ENCODE peak calls at places on chromosome 12, in six cellular contexts. One of them, this sample, is unnamed.
A peak's percentile ranks its signal among the peaks of the same experiment; 100 is the strongest.

GRCh38 chr12:120413901-120414695 is 23.8 kb upstream of the COX6A1 start:
- DNase-seq in lung: no peak
- DNase-seq in fibroblast of lung: no peak
- DNase-seq in iPS DF 6.9: no peak
- DNase-seq in lower lobe of right lung: no peak
- DNase-seq in GM23248: no peak
- DNase-seq in this sample: peak; percentile 77

GRCh38 chr12:115606040-115606439 is 671.5 kb downstream of the MED13L start:
- DNase-seq in lower lobe of right lung: no peak
- DNase-seq in GM23248: no peak
- DNase-seq in fibroblast of lung: no peak
- DNase-seq in lung: no peak
- DNase-seq in iPS DF 6.9: no peak
- DNase-seq in this sample: no peak

GRCh38 chr12:122093098-122093883 is 14.7 kb downstream of the MLXIP start:
- DNase-seq in lung: no peak
- DNase-seq in GM23248: no peak
- DNase-seq in fibroblast of lung: no peak
- DNase-seq in iPS DF 6.9: no peak
- DNase-seq in lower lobe of right lung: no peak
- DNase-seq in this sample: no peak

GRCh38 chr12:86521870-86522269 is 265.7 kb upstream of the MGAT4C start:
- DNase-seq in lung: no peak
- DNase-seq in fibroblast of lung: no peak
- DNase-seq in GM23248: no peak
- DNase-seq in iPS DF 6.9: no peak
- DNase-seq in lower lobe of right lung: no peak
- DNase-seq in this sample: no peak

GRCh38 chr12:113189361-113189760 is 3.8 kb downstream of the RITA1 start:
- DNase-seq in GM23248: no peak
- DNase-seq in fibroblast of lung: no peak
- DNase-seq in lower lobe of right lung: no peak
- DNase-seq in lung: peak; percentile 53
- DNase-seq in iPS DF 6.9: no peak
- DNase-seq in this sample: no peak

GRCh38 chr12:3976351-3976938 is 103.2 kb upstream of the PARP11 start:
- DNase-seq in lung: no peak
- DNase-seq in lower lobe of right lung: no peak
- DNase-seq in iPS DF 6.9: no peak
- DNase-seq in fibroblast of lung: no peak
- DNase-seq in GM23248: no peak
- DNase-seq in this sample: no peak

GRCh38 chr12:104177663-104178501 is 37.7 kb upstream of the TXNRD1 start:
- DNase-seq in lung: peak; percentile 58
- DNase-seq in GM23248: peak; percentile 97
- DNase-seq in fibroblast of lung: peak; percentile 99
- DNase-seq in iPS DF 6.9: no peak
- DNase-seq in lower lobe of right lung: peak; percentile 53
- DNase-seq in this sample: no peak

GRCh38 chr12:23221066-23221465 is 596.1 kb downstream of the ETNK1 start:
- DNase-seq in lower lobe of right lung: no peak
- DNase-seq in lung: no peak
- DNase-seq in fibroblast of lung: peak; percentile 6
- DNase-seq in GM23248: no peak
- DNase-seq in iPS DF 6.9: peak; percentile 25
- DNase-seq in this sample: no peak

GRCh38 chr12:69313209-69313608 is 35.0 kb upstream of the LYZ start:
- DNase-seq in fibroblast of lung: no peak
- DNase-seq in iPS DF 6.9: no peak
- DNase-seq in lung: no peak
- DNase-seq in lower lobe of right lung: no peak
- DNase-seq in GM23248: no peak
- DNase-seq in this sample: no peak

GRCh38 chr12:124686885-124687694 is 119.7 kb upstream of the NCOR2 start:
- DNase-seq in fibroblast of lung: no peak
- DNase-seq in lung: no peak
- DNase-seq in iPS DF 6.9: no peak
- DNase-seq in GM23248: no peak
- DNase-seq in lower lobe of right lung: no peak
- DNase-seq in this sample: no peak

GRCh38 chr12:84858796-84859195 is 53.8 kb downstream of the SLC6A15 start:
- DNase-seq in GM23248: no peak
- DNase-seq in fibroblast of lung: no peak
- DNase-seq in lower lobe of right lung: no peak
- DNase-seq in lung: no peak
- DNase-seq in iPS DF 6.9: no peak
- DNase-seq in this sample: no peak

GRCh38 chr12:105168006-105168405 is 60.5 kb downstream of the WASHC4 start:
- DNase-seq in lung: no peak
- DNase-seq in fibroblast of lung: no peak
- DNase-seq in lower lobe of right lung: no peak
- DNase-seq in GM23248: no peak
- DNase-seq in iPS DF 6.9: no peak
- DNase-seq in this sample: no peak

GRCh38 chr12:40325349-40325960 is 100.7 kb downstream of the LRRK2 start:
- DNase-seq in iPS DF 6.9: peak; percentile 13
- DNase-seq in GM23248: peak; percentile 24
- DNase-seq in lower lobe of right lung: no peak
- DNase-seq in fibroblast of lung: peak; percentile 8
- DNase-seq in lung: no peak
- DNase-seq in this sample: no peak

GRCh38 chr12:109444263-109444662 is 32.8 kb downstream of the KCTD10 start:
- DNase-seq in lower lobe of right lung: no peak
- DNase-seq in fibroblast of lung: no peak
- DNase-seq in lung: no peak
- DNase-seq in GM23248: no peak
- DNase-seq in iPS DF 6.9: no peak
- DNase-seq in this sample: no peak

GRCh38 chr12:132253698-132254480 is 75.5 kb downstream of the GALNT9 start:
- DNase-seq in fibroblast of lung: no peak
- DNase-seq in lung: no peak
- DNase-seq in lower lobe of right lung: peak; percentile 30
- DNase-seq in iPS DF 6.9: no peak
- DNase-seq in GM23248: no peak
- DNase-seq in this sample: no peak

GRCh38 chr12:130142736-130143135 is 19.5 kb upstream of the FZD10 start:
- DNase-seq in iPS DF 6.9: no peak
- DNase-seq in GM23248: no peak
- DNase-seq in fibroblast of lung: no peak
- DNase-seq in lung: no peak
- DNase-seq in lower lobe of right lung: peak; percentile 30
- DNase-seq in this sample: no peak

GRCh38 chr12:130508318-130508717 is 170.6 kb downstream of the PIWIL1 start:
- DNase-seq in iPS DF 6.9: no peak
- DNase-seq in lower lobe of right lung: no peak
- DNase-seq in fibroblast of lung: no peak
- DNase-seq in lung: no peak
- DNase-seq in GM23248: no peak
- DNase-seq in this sample: no peak

GRCh38 chr12:121767525-121768016 is 25.9 kb downstream of the RHOF start:
- DNase-seq in fibroblast of lung: peak; percentile 73
- DNase-seq in GM23248: peak; percentile 90
- DNase-seq in lower lobe of right lung: no peak
- DNase-seq in iPS DF 6.9: no peak
- DNase-seq in lung: no peak
- DNase-seq in this sample: no peak

GRCh38 chr12:58961166-58961565 is 40.9 kb upstream of the LRIG3 start:
- DNase-seq in iPS DF 6.9: no peak
- DNase-seq in lower lobe of right lung: no peak
- DNase-seq in lung: no peak
- DNase-seq in fibroblast of lung: no peak
- DNase-seq in GM23248: no peak
- DNase-seq in this sample: no peak

GRCh38 chr12:57887631-57888406 is 41.3 kb upstream of the CTDSP2 start:
- DNase-seq in GM23248: peak; percentile 75
- DNase-seq in lung: peak; percentile 33
- DNase-seq in lower lobe of right lung: no peak
- DNase-seq in fibroblast of lung: peak; percentile 77
- DNase-seq in iPS DF 6.9: no peak
- DNase-seq in this sample: no peak

DNA sequence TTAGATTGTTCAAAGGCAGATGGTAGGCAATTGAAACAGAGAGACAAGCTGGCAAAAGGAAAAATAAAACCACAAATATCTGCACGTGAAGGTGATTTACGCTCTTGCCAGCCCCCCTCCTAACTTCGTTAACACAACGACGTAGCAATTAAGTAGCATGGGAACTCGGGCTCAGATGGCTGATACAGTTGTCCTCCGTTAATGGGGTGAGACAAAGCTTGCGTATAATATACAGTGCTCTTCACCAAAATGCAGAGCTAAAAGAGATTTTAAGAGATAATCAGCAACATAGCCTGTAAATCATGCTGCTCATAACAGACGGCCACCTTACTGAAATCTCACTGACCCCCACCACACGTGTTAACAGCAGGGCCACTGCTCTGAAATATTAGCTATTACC is 22.9 kb downstream of the ETV6 start:
- DNase-seq in lung: no peak
- DNase-seq in GM23248: no peak
- DNase-seq in fibroblast of lung: no peak
- DNase-seq in lower lobe of right lung: no peak
- DNase-seq in iPS DF 6.9: no peak
- DNase-seq in this sample: no peak
- H3K4me1 ChIP-seq in lung: peaks cover 53% of the 10 kb centered on the region
- H3K4me1 ChIP-seq in GM23248: peaks cover 15% of the 10 kb centered on the region
- H3K4me1 ChIP-seq in fibroblast of lung: no peaks in the 10 kb centered on the region
- H3K4me1 ChIP-seq in lower lobe of right lung: peaks cover 75% of the 10 kb centered on the region
- H3K4me1 ChIP-seq in iPS DF 6.9: peaks cover 3% of the 10 kb centered on the region
- H3K4me1 ChIP-seq in this sample: no peaks in the 10 kb centered on the region

GRCh38 chr12:27291862-27292261 is 40.8 kb upstream of the BMAL2 start:
- DNase-seq in lung: no peak
- DNase-seq in iPS DF 6.9: no peak
- DNase-seq in fibroblast of lung: no peak
- DNase-seq in GM23248: no peak
- DNase-seq in lower lobe of right lung: no peak
- DNase-seq in this sample: no peak
- H3K4me1 ChIP-seq in lung: peaks cover 41% of the 10 kb centered on the region
- H3K4me1 ChIP-seq in iPS DF 6.9: peaks cover 1% of the 10 kb centered on the region
- H3K4me1 ChIP-seq in fibroblast of lung: no peaks in the 10 kb centered on the region
- H3K4me1 ChIP-seq in GM23248: peaks cover 4% of the 10 kb centered on the region
- H3K4me1 ChIP-seq in lower lobe of right lung: no peaks in the 10 kb centered on the region
- H3K4me1 ChIP-seq in this sample: peaks cover 59% of the 10 kb centered on the region

DNA sequence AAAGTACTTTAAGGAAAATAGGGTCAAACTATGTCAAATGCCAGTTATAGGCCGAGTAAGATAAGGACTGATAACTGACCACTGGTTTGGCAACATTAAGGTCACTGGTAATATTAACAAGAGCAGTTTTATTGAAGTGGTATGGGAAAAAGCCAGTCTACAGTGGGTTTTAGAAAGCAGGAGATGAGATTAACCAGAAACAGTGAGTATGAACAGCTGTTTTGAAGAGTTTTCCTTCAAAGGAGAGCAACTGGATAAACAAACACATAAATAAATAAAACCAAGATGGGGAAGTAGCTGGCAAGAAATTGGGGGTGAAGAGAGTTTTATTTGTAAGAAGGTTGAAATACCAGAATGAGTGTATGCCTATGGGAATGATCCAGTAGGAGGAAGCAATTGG is 30.3 kb downstream of the KITLG start:
- DNase-seq in fibroblast of lung: no peak
- DNase-seq in GM23248: no peak
- DNase-seq in lower lobe of right lung: no peak
- DNase-seq in lung: no peak
- DNase-seq in iPS DF 6.9: no peak
- DNase-seq in this sample: no peak
- H3K4me1 ChIP-seq in fibroblast of lung: peaks cover 30% of the 10 kb centered on the region
- H3K4me1 ChIP-seq in GM23248: peaks cover 74% of the 10 kb centered on the region
- H3K4me1 ChIP-seq in lower lobe of right lung: peaks cover 57% of the 10 kb centered on the region
- H3K4me1 ChIP-seq in lung: peaks cover 14% of the 10 kb centered on the region
- H3K4me1 ChIP-seq in iPS DF 6.9: no peaks in the 10 kb centered on the region
- H3K4me1 ChIP-seq in this sample: peaks cover 23% of the 10 kb centered on the region

GRCh38 chr12:92139634-92140555 is 5.8 kb downstream of the BTG1 start:
- DNase-seq in lung: no peak
- DNase-seq in fibroblast of lung: peak; percentile 58
- DNase-seq in GM23248: peak; percentile 37
- DNase-seq in iPS DF 6.9: no peak
- DNase-seq in lower lobe of right lung: no peak
- DNase-seq in this sample: no peak
- H3K4me1 ChIP-seq in lung: peaks cover 22% of the 10 kb centered on the region
- H3K4me1 ChIP-seq in fibroblast of lung: peaks cover 8% of the 10 kb centered on the region
- H3K4me1 ChIP-seq in GM23248: peaks cover 81% of the 10 kb centered on the region
- H3K4me1 ChIP-seq in iPS DF 6.9: peaks cover 1% of the 10 kb centered on the region
- H3K4me1 ChIP-seq in lower lobe of right lung: peaks cover 45% of the 10 kb centered on the region
- H3K4me1 ChIP-seq in this sample: peaks cover 39% of the 10 kb centered on the region

GRCh38 chr12:52195065-52195730 is 3.4 kb upstream of the KRT80 start:
- DNase-seq in fibroblast of lung: no peak
- DNase-seq in iPS DF 6.9: no peak
- DNase-seq in GM23248: no peak
- DNase-seq in lower lobe of right lung: no peak
- DNase-seq in lung: no peak
- DNase-seq in this sample: no peak
- H3K4me1 ChIP-seq in fibroblast of lung: peaks cover 32% of the 10 kb centered on the region
- H3K4me1 ChIP-seq in iPS DF 6.9: peaks cover 5% of the 10 kb centered on the region
- H3K4me1 ChIP-seq in GM23248: peaks cover 57% of the 10 kb centered on the region
- H3K4me1 ChIP-seq in lower lobe of right lung: peaks cover 70% of the 10 kb centered on the region
- H3K4me1 ChIP-seq in lung: peaks cover 5% of the 10 kb centered on the region
- H3K4me1 ChIP-seq in this sample: peaks cover 21% of the 10 kb centered on the region

This sample was measured in pancreas.